ENCODE peak calls at places on chromosomes 1 and 21, in four cellular contexts. H, Q, F and C are unnamed samples.

GRCh38 chr21:26501622-26502021 is 71.5 kb downstream of the CYYR1 start:
- DNase-seq in H (no peak), Q (no peak), F (no peak), C (no peak)

GRCh38 chr21:34808569-34809204 is 139.9 kb downstream of the CLIC6 start:
- DNase-seq in H (no peak), Q (no peak), F (no peak), C (peak; percentile 56)

GRCh38 chr1:52294580-52294979 is 71.4 kb downstream of the CC2D1B start:
- DNase-seq in H (no peak), Q (no peak), F (no peak), C (no peak)

GRCh38 chr1:56387071-56387747 is 192.2 kb downstream of the PLPP3 start:
- DNase-seq in H (no peak), Q (no peak), F (no peak), C (no peak)

GRCh38 chr1:226064816-226065248 is 2.3 kb downstream of the H3-3A start:
- DNase-seq in H (no peak), Q (no peak), F (no peak), C (no peak)

GRCh38 chr1:54407957-54408700 is 1.9 kb upstream of the SSBP3 start:
- DNase-seq in H (no peak), Q (no peak), F (no peak), C (peak; percentile 69)

GRCh38 chr1:216290074-216290473 is 133.2 kb downstream of the USH2A start:
- DNase-seq in H (no peak), Q (no peak), F (no peak), C (no peak)

GRCh38 chr1:11822091-11822490 is 16.1 kb downstream of the CLCN6 start:
- DNase-seq in H (no peak), Q (no peak), F (no peak), C (no peak)

GRCh38 chr1:192730206-192730605 is 78.6 kb upstream of the RGS2 start:
- DNase-seq in H (no peak), Q (no peak), F (no peak), C (no peak)

GRCh38 chr21:19461481-19462205 is 1058.1 kb upstream of the TMPRSS15 start:
- DNase-seq in H (no peak), Q (no peak), F (no peak), C (no peak)

GRCh38 chr1:27357281-27358037 is 9.3 kb downstream of the MAP3K6 start:
- DNase-seq in H (peak; percentile 90), Q (peak; percentile 86), F (no peak), C (no peak)

GRCh38 chr1:6700853-6701436 is 671 bp downstream of the DNAJC11 start:
- DNase-seq in H (no peak), Q (no peak), F (no peak), C (no peak)

GRCh38 chr21:42069327-42069726 is 1.8 kb upstream of the UMODL1 start:
- DNase-seq in H (no peak), Q (no peak), F (no peak), C (no peak)

GRCh38 chr1:11561740-11562139 is 82.8 kb downstream of the DISP3 start:
- DNase-seq in H (no peak), Q (no peak), F (no peak), C (no peak)

GRCh38 chr1:26067432-26067911 is at the start of gene TRIM63:
- DNase-seq in H (no peak), Q (no peak), F (no peak), C (no peak)

GRCh38 chr1:154474802-154475201 is 27.2 kb upstream of the TDRD10 start:
- DNase-seq in H (peak; percentile 81), Q (peak; percentile 75), F (peak; percentile 31), C (peak; percentile 88)

GRCh38 chr1:160993544-160993943 is 27.4 kb downstream of the F11R start:
- DNase-seq in H (no peak), Q (no peak), F (peak; percentile 51), C (no peak)

GRCh38 chr21:38712076-38712475 is 93.7 kb upstream of the ETS2 start:
- DNase-seq in H (no peak), Q (peak; percentile 38), F (no peak), C (peak; percentile 12)

GRCh38 chr1:118788372-118788955 is 199.7 kb downstream of the TBX15 start:
- DNase-seq in H (no peak), Q (no peak), F (peak; percentile 8), C (peak; percentile 83)

GRCh38 chr1:3732747-3733602 is 19.3 kb upstream of the CCDC27 start:
- DNase-seq in H (no peak), Q (no peak), F (no peak), C (no peak)

GRCh38 chr1:199515261-199515660 is 512.2 kb upstream of the NR5A2 start:
- DNase-seq in H (no peak), Q (no peak), F (no peak), C (no peak)

GRCh38 chr1:67316918-67317317 is 9.2 kb downstream of the IL12RB2 start:
- DNase-seq in H (no peak), Q (no peak), F (no peak), C (no peak)

GRCh38 chr1:55067022-55067781 is 27.9 kb downstream of the PCSK9 start:
- DNase-seq in H (no peak), Q (no peak), F (no peak), C (no peak)

GRCh38 chr1:106406114-106406513 is 650.4 kb upstream of the PRMT6 start:
- DNase-seq in H (no peak), Q (no peak), F (no peak), C (no peak)

GRCh38 chr1:201281573-201281972 is 1.7 kb upstream of the PKP1 start:
- DNase-seq in H (peak; percentile 19), Q (no peak), F (no peak), C (no peak)

GRCh38 chr1:110639724-110640386 is 33.7 kb upstream of the KCNA2 start:
- DNase-seq in H (no peak), Q (no peak), F (no peak), C (no peak)

GRCh38 chr1:2593251-2593878 is 6.8 kb downstream of the PRXL2B start:
- DNase-seq in H (peak; percentile 63), Q (peak; percentile 45), F (no peak), C (no peak)

GRCh38 chr1:100700586-100700985 is 19.0 kb upstream of the VCAM1 start:
- DNase-seq in H (no peak), Q (no peak), F (no peak), C (no peak)

DNA sequence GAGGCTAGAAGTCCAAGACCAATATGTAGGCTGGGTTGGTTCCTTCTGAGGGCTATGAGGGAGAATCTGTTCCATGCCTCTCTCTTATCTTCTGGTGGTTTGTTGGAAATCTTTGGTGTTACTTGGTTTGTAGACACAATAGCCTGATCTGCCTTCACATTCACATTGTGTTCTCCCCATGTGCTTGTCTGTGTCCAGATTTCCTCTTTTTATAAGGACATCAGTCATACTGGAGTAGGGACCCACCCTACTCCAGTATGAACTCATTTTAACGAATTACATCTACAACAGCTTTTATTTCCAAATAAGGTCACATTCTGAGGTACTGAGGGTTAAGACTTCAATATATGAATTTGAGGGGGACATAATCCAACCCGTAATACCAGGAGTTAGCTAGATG is 75.9 kb downstream of the DISP1 start:
- DNase-seq in H (no peak), Q (no peak), F (no peak), C (no peak)
- TF ChIP-seq CTCF in H (no peak), Q (no peak), F (no peak), C (no peak)

DNA sequence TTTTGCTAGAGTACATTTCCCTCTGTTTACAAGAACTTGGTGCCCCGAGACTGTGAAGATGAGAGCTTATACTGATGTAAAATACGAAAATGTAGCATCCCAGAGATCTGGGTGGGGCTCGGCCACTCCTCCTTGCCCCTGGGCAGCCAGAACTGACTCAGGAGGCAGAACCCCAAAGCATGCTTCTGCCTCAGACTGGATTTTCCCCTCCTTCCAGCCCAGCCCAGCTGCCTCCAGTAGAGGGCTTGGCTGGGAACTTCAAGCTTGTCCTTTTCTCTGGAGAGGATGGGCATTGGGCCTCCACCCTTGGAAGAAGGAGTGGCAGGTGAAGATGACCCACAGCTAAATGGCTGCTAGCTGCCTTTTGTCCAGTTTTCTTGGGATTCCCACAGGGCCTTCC is 24.3 kb upstream of the BTG2 start:
- DNase-seq in H (peak; percentile 65), Q (no peak), F (no peak), C (no peak)
- TF ChIP-seq CTCF in H (no peak), Q (no peak), F (peak; percentile 12), C (no peak)

GRCh38 chr1:85570446-85571180 is 9.9 kb upstream of the CCN1 start:
- DNase-seq in H (no peak), Q (no peak), F (no peak), C (no peak)

GRCh38 chr1:85566890-85567289 is 13.7 kb upstream of the CCN1 start:
- DNase-seq in H (no peak), Q (no peak), F (no peak), C (no peak)

GRCh38 chr1:85569737-85570404 is 10.7 kb upstream of the CCN1 start:
- DNase-seq in H (no peak), Q (no peak), F (no peak), C (no peak)

GRCh38 chr1:85569122-85569521 is 11.4 kb upstream of the CCN1 start:
- DNase-seq in H (no peak), Q (no peak), F (no peak), C (no peak)

GRCh38 chr1:85568660-85569059 is 11.9 kb upstream of the CCN1 start:
- DNase-seq in H (no peak), Q (no peak), F (no peak), C (no peak)
- TF ChIP-seq CTCF in H (no peak), Q (no peak), F (no peak), C (no peak)

GRCh38 chr1:111989531-111990025 is at the start of gene KCND3:
- DNase-seq in H (no peak), Q (peak; percentile 45), F (no peak), C (no peak)

GRCh38 chr1:111990026-111990877 is 784 bp upstream of the KCND3 start:
- DNase-seq in H (no peak), Q (peak; percentile 43), F (no peak), C (no peak)

GRCh38 chr1:111988743-111989453 is 570 bp downstream of the KCND3 start:
- DNase-seq in H (no peak), Q (no peak), F (no peak), C (no peak)

GRCh38 chr1:111992396-111992985 is 3.0 kb upstream of the KCND3 start:
- DNase-seq in H (no peak), Q (no peak), F (no peak), C (no peak)

DNA sequence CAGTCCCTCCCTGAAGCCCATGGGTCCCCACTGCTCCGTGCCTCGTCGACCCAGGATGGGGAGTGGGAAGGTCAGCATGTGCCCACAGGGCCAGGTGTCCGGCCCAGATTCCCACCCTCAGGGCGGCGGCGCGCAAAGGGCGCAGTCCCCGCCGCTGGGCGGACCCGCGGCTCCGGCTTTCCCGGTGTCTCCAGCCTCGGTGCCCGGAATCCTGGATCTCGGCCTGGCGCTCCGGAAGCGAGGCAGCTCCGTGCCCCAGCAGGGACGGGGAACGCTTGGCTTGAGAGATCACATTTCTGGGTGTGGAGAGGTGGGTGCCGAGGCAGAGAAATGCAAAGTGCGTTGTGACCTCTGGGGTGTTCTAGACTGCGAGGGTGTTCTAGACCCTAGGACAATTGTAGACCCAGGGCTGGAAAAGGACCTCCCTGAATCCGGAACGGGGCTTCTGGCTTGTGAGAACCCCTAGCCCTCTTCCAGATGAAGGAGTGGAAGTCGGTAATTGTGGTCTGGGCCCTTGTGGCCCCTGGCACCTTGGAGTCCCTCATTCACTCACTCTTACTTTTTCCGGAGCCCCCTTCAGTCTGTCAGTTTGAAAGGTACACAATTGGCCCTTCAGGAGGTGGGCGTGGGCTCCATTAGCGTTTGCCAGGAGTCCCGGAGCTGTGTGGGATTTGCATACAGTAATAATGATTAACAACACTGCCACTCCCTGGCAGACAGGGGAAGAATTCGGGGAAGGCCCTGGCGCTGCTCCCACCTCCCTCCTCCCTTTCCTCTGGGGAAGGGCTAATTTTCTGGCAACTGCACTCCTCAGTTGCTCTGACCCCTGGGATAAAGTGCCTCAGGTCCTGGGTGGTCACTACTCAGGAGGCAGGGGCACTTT is 1.7 kb upstream of the KCND3 start:
- DNase-seq in H (peak; percentile 84), Q (peak; percentile 58), F (no peak), C (no peak)
- TF ChIP-seq CTCF in H (no peak), Q (no peak), F (peak; percentile 21), C (no peak)